ENCODE peak calls at places on chromosomes 1 and 21, in five cellular contexts. M is mucosa of gallbladder; Z is KBM-7; N is CD4-positive, alpha-beta T cell; L is activated T-helper 9 cell treated with anti-CD3 and anti-CD28 coated beads, Interleukin-2, amount 50 U/mL, for 16 hours. Q is an unnamed sample.

GRCh38 chr1:115476616-115477015 is 138.6 kb upstream of the NGF start:
- DNase-seq in M (no peak), Z (no peak), N (no peak), L (no peak), Q (no peak)

GRCh38 chr1:199776768-199777497 is 250.6 kb upstream of the NR5A2 start:
- DNase-seq in M (no peak), Z (no peak), N (no peak), L (no peak), Q (no peak)

GRCh38 chr1:194104247-194104844 is 917.9 kb upstream of the B3GALT2 start:
- DNase-seq in M (no peak), Z (no peak), N (no peak), L (no peak), Q (no peak)

GRCh38 chr1:201578008-201578888 is 39.3 kb downstream of the NAV1 start:
- DNase-seq in M (no peak), Z (no peak), N (no peak), L (no peak), Q (no peak)

GRCh38 chr1:92817986-92818764 is 13.7 kb upstream of the RPL5 start:
- DNase-seq in M (no peak), Z (peak), N (no peak), L (no peak), Q (peak)

GRCh38 chr21:44551290-44552015 is at the start of gene KRTAP10-2:
- DNase-seq in M (peak), Z (no peak), N (no peak), L (no peak), Q (no peak)

GRCh38 chr1:220368352-220369265 is 96.4 kb upstream of the RAB3GAP2 start:
- DNase-seq in M (no peak), Z (no peak), N (no peak), L (no peak), Q (peak)

GRCh38 chr1:30302808-30303310 is 420.5 kb downstream of the MATN1 start:
- DNase-seq in M (no peak), Z (no peak), N (no peak), L (no peak), Q (no peak)

GRCh38 chr21:42460391-42461184 is 35.4 kb downstream of the RSPH1 start:
- DNase-seq in M (no peak), Z (peak), N (peak), L (no peak), Q (peak)

GRCh38 chr1:228646717-228647522 is 88.4 kb upstream of the RHOU start:
- DNase-seq in M (no peak), Z (peak), N (no peak), L (no peak), Q (peak)

GRCh38 chr1:206893380-206893779 is 3.9 kb upstream of the IL24 start:
- DNase-seq in M (no peak), Z (no peak), N (no peak), L (no peak), Q (no peak)